ENCODE peak calls at places on chromosome 14, in four cellular contexts. Y is GM12878, F is HepG2, P is K562. O is an unnamed sample.

GRCh38 chr14:22123188-22123560 is 449.6 kb upstream of the OR4E1 start:
- DNase-seq in Y (no peak), F (no peak), P (no peak), O (no peak)

GRCh38 chr14:31880935-31881334 is 196.2 kb upstream of the ARHGAP5 start:
- DNase-seq in Y (no peak), F (peak), P (no peak), O (no peak)

GRCh38 chr14:58131386-58131785 is 20.6 kb downstream of the ARMH4 start:
- DNase-seq in Y (no peak), F (peak), P (no peak), O (no peak)

GRCh38 chr14:56676042-56676441 is 96.4 kb downstream of the TMEM260 start:
- DNase-seq in Y (no peak), F (no peak), P (no peak), O (no peak)

GRCh38 chr14:35159742-35160409 is 37.5 kb downstream of the PRORP start:
- DNase-seq in Y (no peak), F (peak), P (no peak), O (no peak)

GRCh38 chr14:62066304-62066703 is 304.1 kb downstream of the SNAPC1 start:
- DNase-seq in Y (no peak), F (no peak), P (no peak), O (no peak)

GRCh38 chr14:99708449-99708848 is 24.4 kb downstream of the CYP46A1 start:
- DNase-seq in Y (no peak), F (no peak), P (no peak), O (no peak)

GRCh38 chr14:25350802-25351201 is 300.9 kb upstream of the STXBP6 start:
- DNase-seq in Y (no peak), F (no peak), P (no peak), O (no peak)

GRCh38 chr14:106606936-106607335 is 1080.6 kb downstream of the TMEM121 start:
- DNase-seq in Y (no peak), F (no peak), P (no peak), O (no peak)

GRCh38 chr14:23568600-23569310 is 1.2 kb upstream of the AP1G2 start:
- DNase-seq in Y (no peak), F (peak), P (no peak), O (peak)

GRCh38 chr14:51684760-51685159 is 33.0 kb downstream of the FRMD6 start:
- DNase-seq in Y (no peak), F (no peak), P (no peak), O (no peak)

GRCh38 chr14:59464651-59465569 is at the start of gene GPR135:
- DNase-seq in Y (no peak), F (peak), P (no peak), O (no peak)

GRCh38 chr14:87810711-87811110 is 182.3 kb downstream of the GALC start:
- DNase-seq in Y (no peak), F (no peak), P (peak), O (no peak)

GRCh38 chr14:63421226-63421625 is 102.5 kb upstream of the GPHB5 start:
- DNase-seq in Y (no peak), F (no peak), P (no peak), O (no peak)

GRCh38 chr14:38554046-38554445 is 298.2 kb upstream of the CLEC14A start:
- DNase-seq in Y (no peak), F (no peak), P (no peak), O (no peak)

GRCh38 chr14:103521438-103521961 is 1.1 kb downstream of the CKB start:
- DNase-seq in Y (no peak), F (no peak), P (peak), O (no peak)

GRCh38 chr14:34053666-34054065 is 102.8 kb upstream of the EGLN3 start:
- DNase-seq in Y (no peak), F (no peak), P (no peak), O (no peak)

GRCh38 chr14:97873291-97873690 is 1076.1 kb downstream of the VRK1 start:
- DNase-seq in Y (no peak), F (no peak), P (no peak), O (no peak)

GRCh38 chr14:95157987-95158712 is 821 bp upstream of the DICER1 start:
- DNase-seq in Y (no peak), F (peak), P (peak), O (peak)

GRCh38 chr14:50607181-50607580 is 47.2 kb downstream of the ATL1 start:
- DNase-seq in Y (no peak), F (no peak), P (no peak), O (no peak)

GRCh38 chr14:81434230-81434629 is 34.1 kb upstream of the STON2 start:
- DNase-seq in Y (no peak), F (no peak), P (peak), O (no peak)

GRCh38 chr14:38122241-38122640 is 85.5 kb upstream of the SSTR1 start:
- DNase-seq in Y (no peak), F (no peak), P (no peak), O (no peak)

GRCh38 chr14:34201909-34202622 is 251.2 kb upstream of the EGLN3 start:
- DNase-seq in Y (no peak), F (no peak), P (no peak), O (no peak)

GRCh38 chr14:101196051-101196450 is 292.5 kb upstream of the RTL1 start:
- DNase-seq in Y (no peak), F (no peak), P (no peak), O (no peak)

GRCh38 chr14:76514599-76514998 is 138.7 kb downstream of the ESRRB start:
- DNase-seq in Y (no peak), F (peak), P (peak), O (peak)

GRCh38 chr14:100138955-100139354 is 20.5 kb downstream of the DEGS2 start:
- DNase-seq in Y (no peak), F (no peak), P (no peak), O (no peak)

GRCh38 chr14:23704890-23705289 is 68.7 kb downstream of the DHRS2 start:
- DNase-seq in Y (no peak), F (peak), P (no peak), O (no peak)

DNA sequence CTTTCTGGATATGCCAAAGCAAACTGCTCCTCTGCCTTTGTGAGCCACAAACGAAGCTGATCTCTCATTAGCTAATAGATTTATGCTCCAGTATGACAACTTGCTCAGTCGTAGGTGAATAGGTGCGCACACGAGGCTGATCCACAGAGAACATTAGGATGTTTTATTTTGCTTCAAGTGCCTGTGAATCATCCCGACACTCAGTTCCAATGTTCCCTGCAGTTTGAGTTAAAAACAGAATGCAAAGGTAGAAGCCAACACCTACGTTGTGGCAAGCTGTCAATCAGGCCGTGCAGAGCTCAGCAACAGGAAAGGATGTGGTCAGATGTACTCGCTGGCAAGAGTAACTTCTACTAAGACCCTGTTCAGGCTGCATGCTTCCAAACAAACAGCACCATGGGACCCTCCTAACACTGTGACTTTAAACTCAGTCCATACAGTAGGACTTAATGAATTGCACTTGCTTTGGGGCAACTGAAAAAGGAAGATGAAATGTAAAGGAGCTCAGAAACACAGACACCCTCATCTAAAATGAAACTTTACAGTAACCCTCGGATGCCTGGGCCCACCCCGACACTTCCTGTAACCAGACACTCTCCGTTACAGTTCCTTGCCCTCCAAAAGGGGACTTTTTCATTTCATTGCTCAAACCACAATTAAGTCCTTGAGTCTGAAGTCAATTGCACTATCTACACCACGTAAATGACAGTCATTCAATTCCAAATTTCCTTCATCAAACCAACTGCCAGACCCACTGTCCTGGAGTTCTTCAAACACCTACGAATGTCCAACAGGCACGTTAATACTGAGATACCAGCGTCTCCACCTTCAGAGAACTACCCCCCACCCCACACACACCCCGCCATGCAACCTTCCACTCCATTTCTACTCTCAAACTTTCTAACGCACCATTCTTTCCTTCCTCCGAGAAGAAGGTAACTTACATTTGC is 1.6 kb downstream of the CCDC88C start:
- DNase-seq in Y (peak), F (no peak), P (no peak), O (no peak)
- TF ChIP-seq FOXK2 in Y (no peak), F (no peak), P (no peak), O (no peak)

DNA sequence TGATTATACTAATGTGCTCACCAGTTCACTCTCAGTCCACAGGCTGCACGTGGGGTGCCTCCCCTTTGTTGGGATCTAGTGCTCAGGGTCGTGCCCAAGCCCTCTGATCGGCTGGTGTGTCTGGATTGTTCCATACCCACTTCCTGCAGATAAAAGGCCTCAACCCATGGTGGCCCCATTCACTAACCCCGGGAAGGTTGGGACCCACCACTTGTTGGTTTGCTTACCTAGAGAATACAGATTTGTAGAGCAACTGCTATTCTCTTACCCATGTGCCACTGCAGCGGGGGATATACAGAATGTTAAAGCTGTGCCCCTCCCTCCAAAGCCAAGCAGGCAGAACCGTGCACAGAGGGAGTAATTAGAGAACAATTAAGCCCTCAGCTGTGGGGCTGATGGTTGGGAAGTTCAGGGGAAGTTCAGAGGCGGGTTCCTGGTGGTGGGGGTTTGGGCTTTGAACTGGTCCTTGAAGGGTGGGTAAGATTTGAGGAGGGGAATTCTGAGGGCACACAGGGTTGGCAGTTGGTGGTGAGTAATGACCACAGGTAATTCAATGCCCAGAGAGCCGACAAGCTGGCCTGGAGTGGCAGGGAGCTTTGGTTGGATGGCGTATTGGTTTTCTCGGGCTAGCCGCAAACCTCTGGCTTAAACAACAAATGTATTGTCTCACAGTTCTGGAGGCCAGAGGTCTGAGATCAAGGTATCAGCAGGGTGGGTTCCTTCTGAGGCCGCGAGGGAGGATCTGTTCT is 68.8 kb downstream of the ADCK1 start:
- DNase-seq in Y (no peak), F (no peak), P (no peak), O (no peak)
- TF ChIP-seq FOXK2 in Y (no peak), F (no peak), P (no peak), O (no peak)

GRCh38 chr14:68471964-68472508 is 320.8 kb downstream of the ZFP36L1 start:
- DNase-seq in Y (no peak), F (no peak), P (no peak), O (no peak)
- TF ChIP-seq FOXK2 in Y (no peak), F (no peak), P (no peak), O (no peak)

GRCh38 chr14:104547310-104547997 is 32.1 kb upstream of the C14orf180 start:
- DNase-seq in Y (no peak), F (no peak), P (no peak), O (no peak)
- TF ChIP-seq FOXK2 in Y (no peak), F (no peak), P (no peak), O (no peak)

GRCh38 chr14:27040552-27040951 is 442.7 kb upstream of the NOVA1 start:
- DNase-seq in Y (no peak), F (no peak), P (no peak), O (no peak)
- TF ChIP-seq FOXK2 in Y (no peak), F (no peak), P (no peak), O (no peak)

GRCh38 chr14:60758875-60759274 is 24.3 kb downstream of the MNAT1 start:
- DNase-seq in Y (no peak), F (no peak), P (no peak), O (no peak)

GRCh38 chr14:60757617-60758016 is 23.1 kb downstream of the MNAT1 start:
- DNase-seq in Y (no peak), F (no peak), P (no peak), O (no peak)

GRCh38 chr14:60756847-60757246 is 22.3 kb downstream of the MNAT1 start:
- DNase-seq in Y (no peak), F (no peak), P (no peak), O (no peak)

GRCh38 chr14:60760648-60761364 is 26.2 kb downstream of the MNAT1 start:
- DNase-seq in Y (no peak), F (peak), P (no peak), O (no peak)

DNA sequence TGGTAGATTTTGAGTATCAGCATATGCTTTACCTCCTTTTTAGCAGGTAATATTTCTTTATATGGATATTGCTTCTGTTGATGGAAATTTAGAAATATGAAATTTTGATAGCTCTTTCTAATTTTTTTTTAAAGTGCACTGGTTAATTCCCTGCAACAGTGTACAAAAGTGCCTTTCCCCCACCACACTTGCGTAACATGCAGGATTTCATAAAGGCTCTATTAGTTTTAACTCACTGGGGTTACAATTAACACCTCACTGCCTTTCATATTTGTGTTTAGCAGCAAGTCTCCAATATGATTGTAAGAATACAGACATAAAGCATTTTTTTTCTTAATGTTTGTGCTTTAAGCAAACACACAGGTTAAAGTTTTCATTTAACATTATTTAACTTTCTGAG is 25.6 kb downstream of the MNAT1 start:
- DNase-seq in Y (no peak), F (no peak), P (no peak), O (no peak)
- TF ChIP-seq FOXK2 in Y (no peak), F (no peak), P (no peak), O (no peak)